ENCODE peak calls at places on chromosomes 3 and 15, in nine cellular contexts. L is cardiac muscle cell, E is lower lobe of right lung, W is heart left ventricle, O is IMR-90, T is right lobe of liver, B is colonic mucosa, R is tibial artery, V is upper lobe of right lung. G is an unnamed sample. For H3K4me1 and H3K27me3, the result is how much of the 10 kb centered on the place peaks cover.

GRCh38 chr15:50685191-50685975 is 1.2 kb downstream of the TRPM7 start:
- DNase-seq in L (peak), B (no peak), W (no peak), O (peak), R (no peak), T (no peak), V (no peak), E (no peak), G (no peak)

GRCh38 chr3:12178091-12178820 is 19.5 kb upstream of the TIMP4 start:
- DNase-seq in L (peak), T (peak), W (peak), E (peak), O (peak), B (no peak), V (no peak), R (peak), G (peak)

GRCh38 chr3:170357176-170357919 is at the start of gene SKIL:
- DNase-seq in O (peak), R (peak), V (peak), T (peak), L (peak), W (peak), E (peak), B (peak), G (peak)

GRCh38 chr3:126925411-126926171 is 57.3 kb upstream of the PLXNA1 start:
- DNase-seq in R (peak), T (no peak), W (peak), B (no peak), E (no peak), O (peak), L (peak), V (no peak), G (peak)

GRCh38 chr15:101431748-101432147 is 57.8 kb downstream of the PCSK6 start:
- DNase-seq in T (no peak), B (no peak), E (no peak), O (no peak), W (no peak), V (no peak), L (no peak), R (no peak), G (no peak)

GRCh38 chr3:69379661-69380060 is 6.2 kb downstream of the FRMD4B start:
- DNase-seq in E (no peak), T (no peak), B (no peak), V (no peak), O (no peak), W (no peak), R (no peak), L (no peak), G (no peak)

GRCh38 chr3:189317911-189318310 is 146.1 kb downstream of the TPRG1 start:
- DNase-seq in R (no peak), V (no peak), B (no peak), T (no peak), L (no peak), W (no peak), E (no peak), O (no peak), G (no peak)

GRCh38 chr3:107684431-107684925 is 161.7 kb downstream of the BBX start:
- DNase-seq in T (no peak), L (peak), W (no peak), R (no peak), E (no peak), O (no peak), B (no peak), V (no peak), G (no peak)

GRCh38 chr3:184441202-184441900 is 61.5 kb downstream of the CHRD start:
- DNase-seq in E (no peak), O (no peak), V (no peak), T (no peak), W (no peak), R (no peak), L (no peak), B (no peak), G (no peak)

GRCh38 chr3:28850186-28850585 is 430.7 kb upstream of the RBMS3 start:
- DNase-seq in L (peak), E (no peak), V (no peak), R (no peak), W (no peak), O (no peak), T (no peak), B (no peak), G (peak)

GRCh38 chr15:66603301-66604179 is 37.7 kb upstream of the LCTL start:
- DNase-seq in R (peak), L (peak), E (peak), V (peak), B (peak), O (peak), T (peak), W (peak), G (peak)

GRCh38 chr15:65204236-65204930 is 6.9 kb downstream of the CILP start:
- DNase-seq in W (no peak), L (no peak), B (no peak), V (no peak), E (no peak), R (no peak), T (no peak), O (no peak), G (no peak)

GRCh38 chr15:91919014-91919534 is 65.6 kb downstream of the SLCO3A1 start:
- DNase-seq in B (no peak), R (no peak), E (no peak), W (peak), T (no peak), O (no peak), V (no peak), L (no peak), G (peak)

GRCh38 chr3:8324727-8325126 is 176.9 kb upstream of the LMCD1 start:
- DNase-seq in W (peak), O (peak), B (no peak), E (no peak), L (peak), T (no peak), R (peak), V (no peak), G (peak)

GRCh38 chr3:191328383-191328962 is 721 bp upstream of the CCDC50 start:
- DNase-seq in V (no peak), O (no peak), T (no peak), W (no peak), E (no peak), L (no peak), R (no peak), B (no peak), G (no peak)

GRCh38 chr3:128321418-128321817 is 145.3 kb downstream of the DNAJB8 start:
- DNase-seq in R (no peak), L (no peak), B (no peak), V (no peak), E (no peak), O (no peak), T (no peak), W (no peak), G (no peak)

GRCh38 chr15:63439536-63440264 is 58.1 kb upstream of the CA12 start:
- DNase-seq in R (no peak), W (no peak), O (peak), V (no peak), E (no peak), B (no peak), T (no peak), L (no peak), G (no peak)

GRCh38 chr15:83106994-83107840 is at the start of gene TM6SF1:
- DNase-seq in W (no peak), T (peak), E (peak), R (no peak), L (no peak), B (no peak), O (no peak), V (peak), G (peak)

GRCh38 chr3:156150434-156151066 is 30.2 kb downstream of the KCNAB1 start:
- DNase-seq in E (no peak), R (peak), W (no peak), O (peak), B (peak), L (peak), V (no peak), T (no peak), G (no peak)

GRCh38 chr15:83282859-83283812 is 1.3 kb downstream of the BNC1 start:
- DNase-seq in R (no peak), T (no peak), L (peak), W (no peak), B (no peak), V (no peak), O (no peak), E (no peak), G (peak)

GRCh38 chr15:97141360-97141759 is 810.9 kb downstream of the NR2F2 start:
- DNase-seq in E (no peak), V (no peak), R (no peak), B (no peak), L (no peak), W (no peak), O (no peak), T (no peak), G (no peak)

GRCh38 chr3:50174947-50175524 is 16.4 kb upstream of the GNAT1 start:
- DNase-seq in L (no peak), V (no peak), B (no peak), T (no peak), O (no peak), R (no peak), W (peak), E (no peak), G (peak)
- H3K4me1 ChIP-seq in L (under half), V (under half), B (under half), T (under half), O (under half), R (under half), W (under half), E (under half), G (under half)

GRCh38 chr3:72847751-72848702 is at the start of gene SHQ1:
- DNase-seq in V (peak), E (peak), W (peak), L (peak), B (peak), T (peak), R (peak), O (peak), G (peak)

GRCh38 chr3:72844436-72844999 is 3.7 kb downstream of the SHQ1 start:
- DNase-seq in V (no peak), R (no peak), L (peak), B (no peak), O (peak), E (no peak), W (no peak), T (no peak), G (no peak)

GRCh38 chr3:72847282-72847681 is 963 bp downstream of the SHQ1 start:
- DNase-seq in O (no peak), W (no peak), L (peak), R (no peak), V (no peak), T (no peak), B (no peak), E (no peak), G (no peak)

GRCh38 chr3:72848703-72849081 is 447 bp upstream of the SHQ1 start:
- DNase-seq in T (no peak), E (no peak), W (no peak), V (no peak), O (no peak), B (no peak), L (no peak), R (no peak), G (no peak)
- H3K27me3 ChIP-seq in T (under half), E (under half), W (under half), V (under half), O (under half), B (under half), L (under half), R (under half), G (under half)

GRCh38 chr15:69593488-69593887 is 140.9 kb downstream of the RPLP1 start:
- DNase-seq in W (no peak), V (no peak), O (no peak), B (no peak), L (no peak), T (no peak), E (no peak), R (no peak), G (no peak)

GRCh38 chr15:69592954-69593353 is 140.3 kb downstream of the RPLP1 start:
- DNase-seq in E (no peak), R (no peak), O (no peak), L (no peak), T (no peak), B (no peak), W (no peak), V (no peak), G (no peak)

GRCh38 chr15:69593981-69594966 is 141.7 kb downstream of the RPLP1 start:
- DNase-seq in R (peak), B (peak), W (peak), T (peak), E (peak), O (peak), V (peak), L (peak), G (peak)

GRCh38 chr15:69597061-69597592 is 144.5 kb downstream of the RPLP1 start:
- DNase-seq in B (no peak), O (no peak), L (no peak), E (no peak), T (no peak), R (no peak), V (no peak), W (no peak), G (no peak)

DNA sequence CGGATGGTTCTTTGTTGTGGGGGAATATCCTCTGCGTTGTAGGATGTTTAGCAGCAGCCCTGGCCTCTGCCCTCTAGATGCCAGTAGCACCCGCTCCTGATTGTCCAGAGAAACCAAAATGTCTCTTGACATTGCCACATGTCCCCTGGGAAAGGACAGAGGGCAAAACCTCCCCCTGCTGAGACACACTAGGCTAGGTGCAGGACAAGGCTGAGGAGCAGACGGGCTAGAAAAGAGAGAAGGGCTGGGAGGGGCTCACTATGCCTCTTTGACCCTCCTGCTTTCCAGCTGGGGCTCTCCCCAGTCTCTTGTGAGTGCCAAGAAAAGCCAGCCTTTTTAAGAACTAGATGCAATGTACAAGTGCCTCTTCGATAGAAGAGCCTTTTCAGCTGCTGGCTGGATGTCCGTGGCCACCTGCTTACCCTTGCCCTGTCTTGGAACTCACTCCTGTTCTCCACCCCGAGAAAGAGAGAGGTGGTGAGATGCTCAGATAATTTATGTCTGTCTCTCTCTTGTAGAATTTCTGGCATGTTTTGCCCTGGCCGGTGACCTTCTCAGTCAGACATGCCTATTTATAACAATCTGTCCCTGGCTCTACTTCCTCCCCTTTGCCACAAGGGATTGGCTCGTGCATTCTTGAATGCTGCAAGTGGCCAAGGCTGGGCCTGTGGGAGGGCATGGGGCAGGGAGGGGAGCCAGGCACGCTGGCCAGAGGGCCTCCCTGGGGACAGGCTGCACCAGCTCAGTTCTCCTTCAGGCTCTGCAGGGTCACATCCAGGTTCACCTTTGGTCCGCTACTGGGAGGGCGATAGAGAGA is 142.6 kb downstream of the RPLP1 start:
- DNase-seq in B (no peak), R (peak), O (no peak), V (peak), L (no peak), W (peak), E (peak), T (peak), G (peak)
- H3K27ac ChIP-seq in B (no peak), R (peak), O (no peak), V (peak), L (peak), W (peak), E (peak), T (peak), G (peak)

GRCh38 chr3:60268123-60268522 is 983.1 kb downstream of the FHIT start:
- DNase-seq in B (no peak), E (no peak), O (no peak), L (no peak), W (no peak), V (no peak), T (no peak), R (no peak), G (no peak)
- H3K4me1 ChIP-seq in B (under half), E (under half), O (under half), L (under half), W (under half), V (under half), T (under half), R (under half), G (under half)

DNA sequence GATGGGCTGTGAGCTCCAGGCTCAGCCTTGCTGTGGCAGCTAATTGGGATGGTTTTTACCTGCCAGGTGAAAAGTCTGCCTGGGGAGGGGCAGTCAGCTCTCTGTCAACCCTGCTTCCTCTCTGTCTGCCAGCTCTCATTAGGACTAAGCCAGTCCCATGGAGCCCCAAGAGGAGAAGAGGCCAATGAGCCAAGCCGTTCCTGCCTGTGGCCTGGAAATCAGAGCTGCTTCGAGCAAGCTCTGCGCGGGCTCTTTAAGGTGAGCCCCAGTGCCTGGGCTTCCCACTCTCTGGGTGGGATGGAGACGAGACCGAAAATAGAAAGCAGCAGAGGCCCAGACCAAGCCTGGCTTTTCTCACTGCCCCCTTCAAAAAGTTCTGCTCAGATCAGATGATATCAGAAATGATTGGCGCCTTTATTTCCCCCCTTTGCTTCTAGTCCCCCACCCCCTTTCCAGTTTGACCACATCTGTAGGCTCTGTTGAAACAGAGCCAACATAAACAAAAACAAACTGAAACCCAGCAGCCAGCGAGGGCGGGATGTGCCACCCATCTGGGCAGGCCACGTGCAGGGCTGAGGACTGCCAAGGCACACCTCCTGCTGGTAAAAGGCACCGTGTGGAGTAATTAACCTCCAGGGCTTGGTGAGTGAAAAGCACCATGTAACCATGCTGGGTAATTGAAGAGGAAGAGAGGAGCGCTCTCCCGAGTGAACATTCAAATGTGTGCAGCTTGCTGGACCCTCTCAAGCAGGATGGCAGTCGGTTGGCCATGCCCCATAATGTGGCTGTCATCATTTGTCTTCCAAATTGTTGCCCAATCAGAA is 471.0 kb upstream of the PROK2 start:
- DNase-seq in B (peak), L (peak), T (peak), V (peak), O (no peak), W (peak), E (peak), R (peak), G (peak)
- H3K27me3 ChIP-seq in B (under half), L (under half), T (under half), V (under half), O (under half), W (under half), E (under half), R (under half), G (under half)

GRCh38 chr15:75828429-75828828 is 14.8 kb upstream of the UBE2Q2 start:
- DNase-seq in T (no peak), O (no peak), B (no peak), E (no peak), R (no peak), V (no peak), L (no peak), W (no peak), G (no peak)
- H3K27ac ChIP-seq in T (no peak), O (no peak), B (no peak), E (no peak), R (no peak), V (no peak), L (no peak), W (no peak), G (no peak)

GRCh38 chr3:172690936-172691335 is 19.9 kb downstream of the NCEH1 start:
- DNase-seq in L (no peak), E (no peak), O (no peak), W (no peak), V (no peak), T (no peak), B (no peak), R (no peak), G (no peak)
- H3K4me1 ChIP-seq in L (under half), E (under half), O (under half), W (half or more), V (under half), T (under half), B (under half), R (under half), G (under half)

GRCh38 chr3:124032351-124032880 is 40.5 kb upstream of the ROPN1 start:
- DNase-seq in E (no peak), W (peak), B (peak), L (peak), R (peak), T (peak), V (no peak), O (no peak), G (peak)

GRCh38 chr3:124026516-124026915 is 34.6 kb upstream of the ROPN1 start:
- DNase-seq in T (no peak), W (no peak), B (no peak), E (no peak), L (no peak), O (no peak), V (no peak), R (no peak), G (no peak)
- H3K27me3 ChIP-seq in T (under half), W (under half), B (under half), E (under half), L (half or more), O (under half), V (under half), R (under half), G (under half)

G was measured in right cardiac atrium.